ENCODE peak calls at places on chromosomes 7 and 10, in four cellular contexts. One of them, this sample, is unnamed. For H3K9me3, the result is how much of the 10 kb centered on the place peaks cover.

GRCh38 chr7:128076831-128077271 is 45.6 kb upstream of the LRRC4 start:
- DNase-seq in keratinocyte: no peak
- DNase-seq in IMR-90: no peak
- DNase-seq in endothelial cell of umbilical vein: no peak
- DNase-seq in this sample: peak

GRCh38 chr7:133748443-133749407 is 378.4 kb upstream of the LRGUK start:
- DNase-seq in keratinocyte: no peak
- DNase-seq in IMR-90: no peak
- DNase-seq in endothelial cell of umbilical vein: no peak
- DNase-seq in this sample: no peak

GRCh38 chr10:117242463-117242832 is 1.5 kb downstream of the SLC18A2 start:
- DNase-seq in keratinocyte: no peak
- DNase-seq in IMR-90: no peak
- DNase-seq in endothelial cell of umbilical vein: no peak
- DNase-seq in this sample: no peak

GRCh38 chr7:78265086-78265485 is 466.5 kb downstream of the PHTF2 start:
- DNase-seq in keratinocyte: no peak
- DNase-seq in IMR-90: no peak
- DNase-seq in endothelial cell of umbilical vein: no peak
- DNase-seq in this sample: no peak

GRCh38 chr7:44735403-44736165 is 13.1 kb upstream of the ZMIZ2 start:
- DNase-seq in keratinocyte: peak
- DNase-seq in IMR-90: peak
- DNase-seq in endothelial cell of umbilical vein: peak
- DNase-seq in this sample: peak

GRCh38 chr10:119908201-119908600 is 15.7 kb downstream of the SEC23IP start:
- DNase-seq in keratinocyte: no peak
- DNase-seq in IMR-90: no peak
- DNase-seq in endothelial cell of umbilical vein: no peak
- DNase-seq in this sample: no peak

GRCh38 chr10:103969857-103970627 is 3.1 kb downstream of the SLK start:
- DNase-seq in keratinocyte: no peak
- DNase-seq in IMR-90: no peak
- DNase-seq in endothelial cell of umbilical vein: peak
- DNase-seq in this sample: no peak

GRCh38 chr10:64486149-64486548 is 964.9 kb downstream of the REEP3 start:
- DNase-seq in keratinocyte: no peak
- DNase-seq in IMR-90: peak
- DNase-seq in endothelial cell of umbilical vein: no peak
- DNase-seq in this sample: no peak

GRCh38 chr7:22356855-22357310 is at the start of gene RAPGEF5:
- DNase-seq in keratinocyte: no peak
- DNase-seq in IMR-90: no peak
- DNase-seq in endothelial cell of umbilical vein: no peak
- DNase-seq in this sample: no peak

GRCh38 chr7:540997-541396 is 21.4 kb upstream of the PDGFA start:
- DNase-seq in keratinocyte: no peak
- DNase-seq in IMR-90: no peak
- DNase-seq in endothelial cell of umbilical vein: no peak
- DNase-seq in this sample: no peak

GRCh38 chr10:88974446-88975376 is 15.9 kb upstream of the FAS start:
- DNase-seq in keratinocyte: no peak
- DNase-seq in IMR-90: peak
- DNase-seq in endothelial cell of umbilical vein: peak
- DNase-seq in this sample: no peak

GRCh38 chr10:49242604-49243003 is 54.4 kb upstream of the TMEM273 start:
- DNase-seq in keratinocyte: no peak
- DNase-seq in IMR-90: no peak
- DNase-seq in endothelial cell of umbilical vein: no peak
- DNase-seq in this sample: no peak

GRCh38 chr7:39616138-39616537 is 7.2 kb upstream of the RALA start:
- DNase-seq in keratinocyte: no peak
- DNase-seq in IMR-90: peak
- DNase-seq in endothelial cell of umbilical vein: no peak
- DNase-seq in this sample: no peak

GRCh38 chr10:78025685-78026364 is 3.5 kb downstream of the POLR3A start:
- DNase-seq in keratinocyte: no peak
- DNase-seq in IMR-90: peak
- DNase-seq in endothelial cell of umbilical vein: peak
- DNase-seq in this sample: no peak

GRCh38 chr7:24005517-24005916 is 278.5 kb upstream of the NPY start:
- DNase-seq in keratinocyte: no peak
- DNase-seq in IMR-90: no peak
- DNase-seq in endothelial cell of umbilical vein: no peak
- DNase-seq in this sample: no peak

GRCh38 chr10:35640474-35640873 is 1.6 kb downstream of the FZD8 start:
- DNase-seq in keratinocyte: no peak
- DNase-seq in IMR-90: peak
- DNase-seq in endothelial cell of umbilical vein: peak
- DNase-seq in this sample: peak

GRCh38 chr7:116577320-116577871 is 52.6 kb downstream of the CAV1 start:
- DNase-seq in keratinocyte: no peak
- DNase-seq in IMR-90: peak
- DNase-seq in endothelial cell of umbilical vein: peak
- DNase-seq in this sample: no peak

GRCh38 chr7:127792528-127793342 is 140.7 kb downstream of the SND1 start:
- DNase-seq in keratinocyte: no peak
- DNase-seq in IMR-90: no peak
- DNase-seq in endothelial cell of umbilical vein: no peak
- DNase-seq in this sample: no peak

GRCh38 chr10:126917975-126918908 is 13.0 kb downstream of the DOCK1 start:
- DNase-seq in keratinocyte: no peak
- DNase-seq in IMR-90: no peak
- DNase-seq in endothelial cell of umbilical vein: no peak
- DNase-seq in this sample: no peak

GRCh38 chr7:134798155-134798554 is 18.7 kb downstream of the CALD1 start:
- DNase-seq in keratinocyte: no peak
- DNase-seq in IMR-90: no peak
- DNase-seq in endothelial cell of umbilical vein: no peak
- DNase-seq in this sample: no peak
- H3K27ac ChIP-seq in keratinocyte: no peak
- H3K27ac ChIP-seq in IMR-90: peak
- H3K27ac ChIP-seq in endothelial cell of umbilical vein: no peak
- H3K27ac ChIP-seq in this sample: no peak

GRCh38 chr7:18861514-18861913 is 255.9 kb downstream of the TWIST1 start:
- DNase-seq in keratinocyte: no peak
- DNase-seq in IMR-90: peak
- DNase-seq in endothelial cell of umbilical vein: no peak
- DNase-seq in this sample: no peak
- H3K9me3 ChIP-seq in keratinocyte: under half
- H3K9me3 ChIP-seq in IMR-90: under half
- H3K9me3 ChIP-seq in endothelial cell of umbilical vein: under half
- H3K9me3 ChIP-seq in this sample: under half

DNA sequence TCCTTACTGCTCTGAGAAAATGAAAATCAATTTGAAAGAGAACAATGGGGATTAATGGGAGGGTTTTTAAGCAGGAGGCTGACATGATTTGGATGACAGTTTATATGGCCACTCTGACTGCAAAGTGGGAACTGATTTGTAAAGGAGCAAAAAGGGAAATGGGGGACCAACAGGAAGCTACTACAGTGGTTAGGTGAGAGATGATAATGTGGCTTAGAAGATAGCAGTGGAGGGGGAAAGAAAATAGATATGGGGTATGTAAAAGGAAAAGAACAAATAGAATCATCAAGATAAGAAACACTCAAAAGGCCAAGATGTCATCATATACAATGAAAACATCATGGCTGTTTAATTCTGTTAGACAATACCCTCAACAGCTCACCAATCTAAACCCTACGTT is 177.5 kb downstream of the ANK3 start:
- DNase-seq in keratinocyte: no peak
- DNase-seq in IMR-90: no peak
- DNase-seq in endothelial cell of umbilical vein: no peak
- DNase-seq in this sample: no peak
- TF ChIP-seq CTCF in keratinocyte: no peak
- TF ChIP-seq CTCF in IMR-90: no peak
- TF ChIP-seq CTCF in endothelial cell of umbilical vein: no peak
- TF ChIP-seq CTCF in this sample: no peak

GRCh38 chr10:124728830-124729661 is 15.1 kb downstream of the FAM53B start:
- DNase-seq in keratinocyte: no peak
- DNase-seq in IMR-90: no peak
- DNase-seq in endothelial cell of umbilical vein: peak
- DNase-seq in this sample: no peak

GRCh38 chr10:124733566-124734245 is 10.5 kb downstream of the FAM53B start:
- DNase-seq in keratinocyte: no peak
- DNase-seq in IMR-90: no peak
- DNase-seq in endothelial cell of umbilical vein: no peak
- DNase-seq in this sample: peak

GRCh38 chr10:124732931-124733536 is 11.1 kb downstream of the FAM53B start:
- DNase-seq in keratinocyte: no peak
- DNase-seq in IMR-90: peak
- DNase-seq in endothelial cell of umbilical vein: no peak
- DNase-seq in this sample: peak

GRCh38 chr10:124730790-124731189 is 13.4 kb downstream of the FAM53B start:
- DNase-seq in keratinocyte: no peak
- DNase-seq in IMR-90: no peak
- DNase-seq in endothelial cell of umbilical vein: no peak
- DNase-seq in this sample: no peak

DNA sequence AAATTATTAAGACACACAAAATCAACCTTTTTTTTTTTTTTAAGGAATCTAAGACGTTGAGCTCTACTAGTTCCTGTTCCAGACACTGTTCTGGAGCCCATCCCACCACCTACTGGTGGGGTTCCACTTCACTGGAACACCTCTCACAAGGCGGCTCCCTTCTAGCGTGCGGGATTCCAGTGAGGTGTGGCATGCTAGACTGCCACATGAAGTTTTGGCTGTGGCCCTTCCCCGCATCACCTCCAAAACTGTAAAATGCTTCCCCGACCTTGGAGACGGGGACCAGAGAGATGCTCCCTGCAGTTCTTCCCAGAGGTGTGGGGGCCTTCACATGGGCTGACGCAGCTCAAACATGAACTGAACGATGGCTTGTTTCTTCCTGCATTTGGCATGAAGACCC is 12.6 kb downstream of the FAM53B start:
- DNase-seq in keratinocyte: no peak
- DNase-seq in IMR-90: no peak
- DNase-seq in endothelial cell of umbilical vein: no peak
- DNase-seq in this sample: no peak
- H3K27ac ChIP-seq in keratinocyte: no peak
- H3K27ac ChIP-seq in IMR-90: no peak
- H3K27ac ChIP-seq in endothelial cell of umbilical vein: no peak
- H3K27ac ChIP-seq in this sample: no peak

GRCh38 chr10:66537186-66537585 is 388.6 kb upstream of the LRRTM3 start:
- DNase-seq in keratinocyte: no peak
- DNase-seq in IMR-90: no peak
- DNase-seq in endothelial cell of umbilical vein: no peak
- DNase-seq in this sample: no peak
- H3K9me3 ChIP-seq in keratinocyte: under half
- H3K9me3 ChIP-seq in IMR-90: under half
- H3K9me3 ChIP-seq in endothelial cell of umbilical vein: under half
- H3K9me3 ChIP-seq in this sample: under half

GRCh38 chr7:125316451-125316850 is 386.8 kb upstream of the POT1 start:
- DNase-seq in keratinocyte: no peak
- DNase-seq in IMR-90: no peak
- DNase-seq in endothelial cell of umbilical vein: peak
- DNase-seq in this sample: peak
- TF ChIP-seq CTCF in keratinocyte: peak
- TF ChIP-seq CTCF in IMR-90: no peak
- TF ChIP-seq CTCF in endothelial cell of umbilical vein: no peak
- TF ChIP-seq CTCF in this sample: no peak

GRCh38 chr7:95545007-95545615 is 51.2 kb downstream of the PDK4 start:
- DNase-seq in keratinocyte: no peak
- DNase-seq in IMR-90: peak
- DNase-seq in endothelial cell of umbilical vein: peak
- DNase-seq in this sample: peak
- H3K27ac ChIP-seq in keratinocyte: peak
- H3K27ac ChIP-seq in IMR-90: no peak
- H3K27ac ChIP-seq in endothelial cell of umbilical vein: peak
- H3K27ac ChIP-seq in this sample: no peak

GRCh38 chr7:158586499-158587191 is 978 bp downstream of the PTPRN2 start:
- DNase-seq in keratinocyte: no peak
- DNase-seq in IMR-90: no peak
- DNase-seq in endothelial cell of umbilical vein: no peak
- DNase-seq in this sample: no peak
- H3K9me3 ChIP-seq in keratinocyte: under half
- H3K9me3 ChIP-seq in IMR-90: under half
- H3K9me3 ChIP-seq in endothelial cell of umbilical vein: under half
- H3K9me3 ChIP-seq in this sample: under half

GRCh38 chr10:11881477-11882417 is 58.6 kb downstream of the PROSER2 start:
- DNase-seq in keratinocyte: peak
- DNase-seq in IMR-90: peak
- DNase-seq in endothelial cell of umbilical vein: no peak
- DNase-seq in this sample: no peak
- TF ChIP-seq CTCF in keratinocyte: peak
- TF ChIP-seq CTCF in IMR-90: no peak
- TF ChIP-seq CTCF in endothelial cell of umbilical vein: no peak
- TF ChIP-seq CTCF in this sample: no peak

This sample was measured in cardiac muscle cell.